ENCODE peak calls at places on chromosome 5, in nine cellular contexts. T is fibroblast of lung, P is hepatocyte, R is AG09319, J is T-helper 2 cell, K is AG10803, N is kidney glomerular epithelial cell, F is HS-5, A is adrenal gland. H is an unnamed sample.

GRCh38 chr5:173875189-173875588 is 13.0 kb upstream of the CPEB4 start:
- DNase-seq in T (no peak), P (no peak), R (no peak), J (no peak), K (no peak), N (no peak), F (no peak), A (no peak), H (no peak)

GRCh38 chr5:116454417-116454927 is 120.2 kb downstream of the SEMA6A start:
- DNase-seq in T (peak), P (peak), R (peak), J (peak), K (peak), N (no peak), F (peak), A (no peak), H (no peak)

GRCh38 chr5:39843767-39844166 is 419.0 kb upstream of the DAB2 start:
- DNase-seq in T (no peak), P (no peak), R (no peak), J (no peak), K (no peak), N (no peak), F (no peak), A (no peak), H (no peak)

GRCh38 chr5:125719681-125720676 is 703.2 kb upstream of the GRAMD2B start:
- DNase-seq in T (peak), P (peak), R (no peak), J (no peak), K (no peak), N (no peak), F (no peak), A (no peak), H (no peak)

GRCh38 chr5:179915406-179915935 is 7.8 kb upstream of the TBC1D9B start:
- DNase-seq in T (no peak), P (no peak), R (no peak), J (no peak), K (no peak), N (no peak), F (no peak), A (no peak), H (no peak)

GRCh38 chr5:132227485-132228240 is at the start of gene P4HA2:
- DNase-seq in T (peak), P (peak), R (peak), J (peak), K (peak), N (peak), F (no peak), A (peak), H (peak)

GRCh38 chr5:52989025-52989780 is at the start of gene ITGA2:
- DNase-seq in T (peak), P (peak), R (no peak), J (peak), K (peak), N (peak), F (no peak), A (peak), H (peak)

GRCh38 chr5:138789771-138790242 is 36.6 kb downstream of the CTNNA1 start:
- DNase-seq in T (peak), P (peak), R (no peak), J (peak), K (peak), N (no peak), F (no peak), A (no peak), H (no peak)

GRCh38 chr5:169637856-169638190 is 748 bp downstream of the DOCK2 start:
- DNase-seq in T (no peak), P (no peak), R (no peak), J (peak), K (no peak), N (no peak), F (no peak), A (no peak), H (no peak)

GRCh38 chr5:113293613-113294340 is 141.0 kb downstream of the TSSK1B start:
- DNase-seq in T (peak), P (peak), R (no peak), J (peak), K (peak), N (peak), F (no peak), A (peak), H (peak)

GRCh38 chr5:62281411-62281810 is 24.6 kb upstream of the KIF2A start:
- DNase-seq in T (no peak), P (no peak), R (no peak), J (no peak), K (no peak), N (no peak), F (no peak), A (no peak), H (no peak)

GRCh38 chr5:176735383-176736265 is 74.7 kb upstream of the UNC5A start:
- DNase-seq in T (no peak), P (no peak), R (no peak), J (no peak), K (no peak), N (no peak), F (no peak), A (no peak), H (peak)

GRCh38 chr5:11797132-11797531 is 107.1 kb downstream of the CTNND2 start:
- DNase-seq in T (peak), P (no peak), R (no peak), J (no peak), K (no peak), N (no peak), F (no peak), A (no peak), H (no peak)

GRCh38 chr5:40226906-40227305 is 452.8 kb upstream of the PTGER4 start:
- DNase-seq in T (no peak), P (no peak), R (no peak), J (no peak), K (no peak), N (no peak), F (no peak), A (no peak), H (no peak)

GRCh38 chr5:152883061-152883460 is 478.0 kb upstream of the NMUR2 start:
- DNase-seq in T (no peak), P (no peak), R (no peak), J (no peak), K (no peak), N (no peak), F (no peak), A (no peak), H (no peak)

GRCh38 chr5:31470608-31471007 is 61.3 kb downstream of the DROSHA start:
- DNase-seq in T (peak), P (no peak), R (no peak), J (no peak), K (peak), N (peak), F (no peak), A (no peak), H (no peak)

GRCh38 chr5:89105836-89106235 is 222.9 kb upstream of the MEF2C start:
- DNase-seq in T (peak), P (no peak), R (no peak), J (no peak), K (no peak), N (no peak), F (no peak), A (no peak), H (no peak)

GRCh38 chr5:67012241-67012640 is 184.4 kb downstream of the CD180 start:
- DNase-seq in T (peak), P (no peak), R (no peak), J (no peak), K (no peak), N (peak), F (no peak), A (no peak), H (no peak)

GRCh38 chr5:158013939-158014338 is 155.0 kb upstream of the CLINT1 start:
- DNase-seq in T (peak), P (peak), R (no peak), J (peak), K (peak), N (peak), F (no peak), A (peak), H (peak)

GRCh38 chr5:17243287-17244063 is 26.0 kb downstream of the BASP1 start:
- DNase-seq in T (no peak), P (no peak), R (no peak), J (no peak), K (no peak), N (no peak), F (no peak), A (no peak), H (no peak)

GRCh38 chr5:16812911-16813310 is 123.2 kb downstream of the MYO10 start:
- DNase-seq in T (peak), P (peak), R (no peak), J (no peak), K (peak), N (peak), F (no peak), A (no peak), H (no peak)

GRCh38 chr5:7781899-7782298 is 69.0 kb downstream of the CFAP90 start:
- DNase-seq in T (no peak), P (no peak), R (no peak), J (no peak), K (no peak), N (no peak), F (no peak), A (no peak), H (no peak)

GRCh38 chr5:62466228-62466627 is 53.7 kb downstream of the IPO11 start:
- DNase-seq in T (peak), P (no peak), R (no peak), J (no peak), K (peak), N (no peak), F (no peak), A (no peak), H (no peak)

GRCh38 chr5:73135429-73136276 is 15.3 kb downstream of the TMEM171 start:
- DNase-seq in T (peak), P (peak), R (peak), J (no peak), K (peak), N (peak), F (no peak), A (no peak), H (peak)

GRCh38 chr5:1027631-1028441 is 19.2 kb downstream of the NKD2 start:
- DNase-seq in T (no peak), P (no peak), R (no peak), J (no peak), K (no peak), N (no peak), F (no peak), A (peak), H (no peak)

GRCh38 chr5:98721231-98721928 is 52.1 kb upstream of the RGMB start:
- DNase-seq in T (peak), P (no peak), R (no peak), J (no peak), K (peak), N (no peak), F (no peak), A (no peak), H (no peak)

GRCh38 chr5:138926257-138926656 is 51.1 kb upstream of the LRRTM2 start:
- DNase-seq in T (no peak), P (no peak), R (no peak), J (no peak), K (no peak), N (no peak), F (no peak), A (no peak), H (no peak)

GRCh38 chr5:67089200-67089725 is 107.3 kb downstream of the CD180 start:
- DNase-seq in T (peak), P (no peak), R (no peak), J (no peak), K (peak), N (no peak), F (no peak), A (no peak), H (no peak)

GRCh38 chr5:79561525-79561893 is 47.6 kb upstream of the HOMER1 start:
- DNase-seq in T (no peak), P (no peak), R (no peak), J (no peak), K (no peak), N (no peak), F (no peak), A (no peak), H (no peak)

GRCh38 chr5:140882591-140882899 is 621 bp downstream of the PCDHA13 start:
- DNase-seq in T (no peak), P (no peak), R (no peak), J (no peak), K (no peak), N (no peak), F (peak), A (no peak), H (peak)

GRCh38 chr5:148230240-148230639 is 8.1 kb upstream of the MARCOL start:
- DNase-seq in T (no peak), P (no peak), R (no peak), J (no peak), K (no peak), N (no peak), F (no peak), A (no peak), H (no peak)

GRCh38 chr5:57175586-57175985 is 1.7 kb downstream of the GPBP1 start:
- DNase-seq in T (no peak), P (peak), R (no peak), J (peak), K (no peak), N (peak), F (no peak), A (no peak), H (no peak)

GRCh38 chr5:135129307-135129706 is 95.3 kb upstream of the PITX1 start:
- DNase-seq in T (peak), P (no peak), R (no peak), J (peak), K (no peak), N (no peak), F (no peak), A (no peak), H (no peak)

GRCh38 chr5:98128846-98129245 is 644.6 kb upstream of the RGMB start:
- DNase-seq in T (no peak), P (no peak), R (no peak), J (no peak), K (no peak), N (no peak), F (no peak), A (no peak), H (no peak)

GRCh38 chr5:10828241-10828640 is 67.2 kb upstream of the DAP start:
- DNase-seq in T (peak), P (no peak), R (peak), J (no peak), K (peak), N (peak), F (peak), A (peak), H (no peak)

GRCh38 chr5:131262953-131263541 is 806 bp upstream of the CDC42SE2 start:
- DNase-seq in T (no peak), P (no peak), R (no peak), J (peak), K (no peak), N (no peak), F (no peak), A (no peak), H (no peak)

GRCh38 chr5:139457653-139458306 is 4.8 kb downstream of the ECSCR start:
- DNase-seq in T (no peak), P (no peak), R (no peak), J (peak), K (no peak), N (no peak), F (no peak), A (no peak), H (no peak)

GRCh38 chr5:111932628-111933027 is 175.6 kb upstream of the NREP start:
- DNase-seq in T (peak), P (no peak), R (no peak), J (no peak), K (no peak), N (no peak), F (no peak), A (peak), H (no peak)

GRCh38 chr5:170640731-170641588 is 137.1 kb downstream of the KCNIP1 start:
- DNase-seq in T (no peak), P (no peak), R (no peak), J (no peak), K (no peak), N (no peak), F (no peak), A (no peak), H (no peak)

H was measured in ecto neural progenitor cell.